ENCODE peak calls at places on chromosomes 13 and 19, in six cellular contexts. One of them, this sample, is unnamed. For H3K4me1, the result is how much of the 10 kb centered on the place peaks cover.

GRCh38 chr19:44845286-44845611 is 848 bp upstream of the NECTIN2 start:
- DNase-seq in Peyer's patch: no peak
- DNase-seq in A549: no peak
- DNase-seq in cardiac muscle cell: no peak
- DNase-seq in Caco-2: no peak
- DNase-seq in endothelial cell of umbilical vein: no peak
- DNase-seq in this sample: no peak

GRCh38 chr13:39786091-39786490 is 130.6 kb downstream of the COG6 start:
- DNase-seq in Peyer's patch: no peak
- DNase-seq in A549: no peak
- DNase-seq in cardiac muscle cell: peak
- DNase-seq in Caco-2: no peak
- DNase-seq in endothelial cell of umbilical vein: peak
- DNase-seq in this sample: no peak

GRCh38 chr19:51034704-51035103 is at the start of gene KLK12:
- DNase-seq in Peyer's patch: no peak
- DNase-seq in A549: no peak
- DNase-seq in cardiac muscle cell: no peak
- DNase-seq in Caco-2: no peak
- DNase-seq in endothelial cell of umbilical vein: no peak
- DNase-seq in this sample: no peak

GRCh38 chr13:57627663-57628062 is 3.9 kb upstream of the PCDH17 start:
- DNase-seq in Peyer's patch: no peak
- DNase-seq in A549: no peak
- DNase-seq in cardiac muscle cell: peak
- DNase-seq in Caco-2: no peak
- DNase-seq in endothelial cell of umbilical vein: peak
- DNase-seq in this sample: peak

GRCh38 chr19:18479964-18480723 is 41.7 kb downstream of the ELL start:
- DNase-seq in Peyer's patch: peak
- DNase-seq in A549: no peak
- DNase-seq in cardiac muscle cell: peak
- DNase-seq in Caco-2: no peak
- DNase-seq in endothelial cell of umbilical vein: peak
- DNase-seq in this sample: no peak

GRCh38 chr13:74206061-74206561 is 71.9 kb upstream of the KLF12 start:
- DNase-seq in Peyer's patch: no peak
- DNase-seq in A549: no peak
- DNase-seq in cardiac muscle cell: peak
- DNase-seq in Caco-2: no peak
- DNase-seq in endothelial cell of umbilical vein: no peak
- DNase-seq in this sample: peak

GRCh38 chr19:16208064-16208759 is 10.5 kb downstream of the AP1M1 start:
- DNase-seq in Peyer's patch: peak
- DNase-seq in A549: no peak
- DNase-seq in cardiac muscle cell: no peak
- DNase-seq in Caco-2: no peak
- DNase-seq in endothelial cell of umbilical vein: no peak
- DNase-seq in this sample: no peak

GRCh38 chr19:15374796-15375440 is 4.7 kb downstream of the AKAP8 start:
- DNase-seq in Peyer's patch: no peak
- DNase-seq in A549: no peak
- DNase-seq in cardiac muscle cell: no peak
- DNase-seq in Caco-2: no peak
- DNase-seq in endothelial cell of umbilical vein: peak
- DNase-seq in this sample: no peak

GRCh38 chr13:73809561-73809960 is 324.6 kb downstream of the KLF12 start:
- DNase-seq in Peyer's patch: no peak
- DNase-seq in A549: no peak
- DNase-seq in cardiac muscle cell: peak
- DNase-seq in Caco-2: no peak
- DNase-seq in endothelial cell of umbilical vein: peak
- DNase-seq in this sample: no peak

GRCh38 chr13:44759723-44760360 is 183.7 kb upstream of the TSC22D1 start:
- DNase-seq in Peyer's patch: no peak
- DNase-seq in A549: no peak
- DNase-seq in cardiac muscle cell: peak
- DNase-seq in Caco-2: no peak
- DNase-seq in endothelial cell of umbilical vein: no peak
- DNase-seq in this sample: peak

GRCh38 chr13:28744656-28745055 is 25.9 kb upstream of the SLC46A3 start:
- DNase-seq in Peyer's patch: no peak
- DNase-seq in A549: no peak
- DNase-seq in cardiac muscle cell: no peak
- DNase-seq in Caco-2: no peak
- DNase-seq in endothelial cell of umbilical vein: no peak
- DNase-seq in this sample: no peak

GRCh38 chr19:15276620-15277019 is 44.4 kb upstream of the EPHX3 start:
- DNase-seq in Peyer's patch: no peak
- DNase-seq in A549: no peak
- DNase-seq in cardiac muscle cell: no peak
- DNase-seq in Caco-2: no peak
- DNase-seq in endothelial cell of umbilical vein: no peak
- DNase-seq in this sample: no peak

GRCh38 chr19:18102916-18103542 is 5.5 kb downstream of the MAST3 start:
- DNase-seq in Peyer's patch: no peak
- DNase-seq in A549: no peak
- DNase-seq in cardiac muscle cell: no peak
- DNase-seq in Caco-2: no peak
- DNase-seq in endothelial cell of umbilical vein: no peak
- DNase-seq in this sample: no peak

GRCh38 chr13:73317140-73317539 is 258.3 kb downstream of the KLF5 start:
- DNase-seq in Peyer's patch: no peak
- DNase-seq in A549: no peak
- DNase-seq in cardiac muscle cell: no peak
- DNase-seq in Caco-2: no peak
- DNase-seq in endothelial cell of umbilical vein: no peak
- DNase-seq in this sample: no peak

GRCh38 chr19:55442372-55443044 is 592 bp downstream of the SHISA7 start:
- DNase-seq in Peyer's patch: no peak
- DNase-seq in A549: no peak
- DNase-seq in cardiac muscle cell: no peak
- DNase-seq in Caco-2: no peak
- DNase-seq in endothelial cell of umbilical vein: no peak
- DNase-seq in this sample: no peak

GRCh38 chr19:27758626-27759505 is 1454.1 kb downstream of the UQCRFS1 start:
- DNase-seq in Peyer's patch: no peak
- DNase-seq in A549: no peak
- DNase-seq in cardiac muscle cell: no peak
- DNase-seq in Caco-2: no peak
- DNase-seq in endothelial cell of umbilical vein: no peak
- DNase-seq in this sample: no peak

GRCh38 chr13:72453161-72453560 is 274.3 kb downstream of the MZT1 start:
- DNase-seq in Peyer's patch: no peak
- DNase-seq in A549: no peak
- DNase-seq in cardiac muscle cell: no peak
- DNase-seq in Caco-2: no peak
- DNase-seq in endothelial cell of umbilical vein: no peak
- DNase-seq in this sample: no peak

GRCh38 chr13:28817204-28817603 is 2.9 kb upstream of the MTUS2 start:
- DNase-seq in Peyer's patch: no peak
- DNase-seq in A549: peak
- DNase-seq in cardiac muscle cell: no peak
- DNase-seq in Caco-2: no peak
- DNase-seq in endothelial cell of umbilical vein: no peak
- DNase-seq in this sample: no peak

GRCh38 chr19:50252111-50252886 is 48.9 kb downstream of the MYH14 start:
- DNase-seq in Peyer's patch: peak
- DNase-seq in A549: no peak
- DNase-seq in cardiac muscle cell: peak
- DNase-seq in Caco-2: peak
- DNase-seq in endothelial cell of umbilical vein: peak
- DNase-seq in this sample: no peak

GRCh38 chr13:75587679-75588078 is 38.1 kb downstream of the UCHL3 start:
- DNase-seq in Peyer's patch: no peak
- DNase-seq in A549: no peak
- DNase-seq in cardiac muscle cell: peak
- DNase-seq in Caco-2: no peak
- DNase-seq in endothelial cell of umbilical vein: peak
- DNase-seq in this sample: no peak

GRCh38 chr19:55075366-55075998 is at the start of gene EPS8L1:
- DNase-seq in Peyer's patch: peak
- DNase-seq in A549: no peak
- DNase-seq in cardiac muscle cell: no peak
- DNase-seq in Caco-2: peak
- DNase-seq in endothelial cell of umbilical vein: no peak
- DNase-seq in this sample: peak

GRCh38 chr19:45848922-45849321 is 14.0 kb downstream of the SYMPK start:
- DNase-seq in Peyer's patch: no peak
- DNase-seq in A549: peak
- DNase-seq in cardiac muscle cell: peak
- DNase-seq in Caco-2: no peak
- DNase-seq in endothelial cell of umbilical vein: no peak
- DNase-seq in this sample: no peak

GRCh38 chr19:55158848-55159793 is 1.6 kb upstream of the TNNI3 start:
- DNase-seq in Peyer's patch: no peak
- DNase-seq in A549: peak
- DNase-seq in cardiac muscle cell: peak
- DNase-seq in Caco-2: no peak
- DNase-seq in endothelial cell of umbilical vein: no peak
- DNase-seq in this sample: no peak

GRCh38 chr19:18239303-18239702 is 13.1 kb upstream of the PDE4C start:
- DNase-seq in Peyer's patch: no peak
- DNase-seq in A549: no peak
- DNase-seq in cardiac muscle cell: peak
- DNase-seq in Caco-2: no peak
- DNase-seq in endothelial cell of umbilical vein: no peak
- DNase-seq in this sample: no peak

GRCh38 chr13:43573361-43573740 is 213.4 kb downstream of the ENOX1 start:
- DNase-seq in Peyer's patch: no peak
- DNase-seq in A549: no peak
- DNase-seq in cardiac muscle cell: peak
- DNase-seq in Caco-2: peak
- DNase-seq in endothelial cell of umbilical vein: peak
- DNase-seq in this sample: peak

GRCh38 chr13:77692746-77693448 is 4.6 kb upstream of the SLAIN1 start:
- DNase-seq in Peyer's patch: no peak
- DNase-seq in A549: no peak
- DNase-seq in cardiac muscle cell: no peak
- DNase-seq in Caco-2: no peak
- DNase-seq in endothelial cell of umbilical vein: peak
- DNase-seq in this sample: no peak

GRCh38 chr13:77696006-77696862 is 1.3 kb upstream of the SLAIN1 start:
- DNase-seq in Peyer's patch: no peak
- DNase-seq in A549: no peak
- DNase-seq in cardiac muscle cell: no peak
- DNase-seq in Caco-2: no peak
- DNase-seq in endothelial cell of umbilical vein: peak
- DNase-seq in this sample: no peak

GRCh38 chr13:77696863-77697207 is 652 bp upstream of the SLAIN1 start:
- DNase-seq in Peyer's patch: no peak
- DNase-seq in A549: no peak
- DNase-seq in cardiac muscle cell: no peak
- DNase-seq in Caco-2: no peak
- DNase-seq in endothelial cell of umbilical vein: peak
- DNase-seq in this sample: no peak

GRCh38 chr13:77691871-77692270 is 5.6 kb upstream of the SLAIN1 start:
- DNase-seq in Peyer's patch: no peak
- DNase-seq in A549: no peak
- DNase-seq in cardiac muscle cell: no peak
- DNase-seq in Caco-2: no peak
- DNase-seq in endothelial cell of umbilical vein: no peak
- DNase-seq in this sample: no peak

DNA sequence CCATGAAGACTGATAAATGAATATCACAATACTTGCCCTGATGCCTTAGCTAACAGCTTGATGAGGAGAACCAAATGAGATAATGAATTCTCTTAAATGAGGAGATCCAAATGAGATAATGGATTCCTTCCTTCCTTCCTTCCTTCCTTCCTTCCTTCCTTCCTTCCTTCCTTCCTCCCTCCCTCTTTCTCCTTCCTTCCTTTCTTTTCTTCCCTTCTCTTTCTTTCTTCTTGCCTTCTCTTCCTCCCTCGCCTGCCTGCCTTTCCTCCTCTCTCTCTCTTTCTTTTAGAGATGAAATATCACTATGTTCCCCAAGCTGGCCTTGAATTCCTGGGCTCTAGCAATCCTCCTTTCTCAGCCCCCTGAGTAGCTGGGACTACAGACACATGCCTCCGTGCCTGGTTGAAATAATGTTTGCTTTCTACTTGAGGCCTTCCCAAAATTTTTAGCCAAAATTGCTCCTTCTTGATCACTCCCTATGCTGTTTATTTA is 4.0 kb upstream of the SLAIN1 start:
- DNase-seq in Peyer's patch: no peak
- DNase-seq in A549: no peak
- DNase-seq in cardiac muscle cell: no peak
- DNase-seq in Caco-2: no peak
- DNase-seq in endothelial cell of umbilical vein: no peak
- DNase-seq in this sample: no peak
- H3K4me1 ChIP-seq in Peyer's patch: under half
- H3K4me1 ChIP-seq in A549: under half
- H3K4me1 ChIP-seq in cardiac muscle cell: under half
- H3K4me1 ChIP-seq in Caco-2: under half
- H3K4me1 ChIP-seq in endothelial cell of umbilical vein: under half
- H3K4me1 ChIP-seq in this sample: under half

GRCh38 chr19:48676487-48676886 is 3.7 kb upstream of the NTN5 start:
- DNase-seq in Peyer's patch: no peak
- DNase-seq in A549: no peak
- DNase-seq in cardiac muscle cell: no peak
- DNase-seq in Caco-2: no peak
- DNase-seq in endothelial cell of umbilical vein: no peak
- DNase-seq in this sample: no peak
- TF ChIP-seq CTCF in Peyer's patch: no peak
- TF ChIP-seq CTCF in A549: no peak
- TF ChIP-seq CTCF in cardiac muscle cell: no peak
- TF ChIP-seq CTCF in Caco-2: no peak
- TF ChIP-seq CTCF in endothelial cell of umbilical vein: no peak
- TF ChIP-seq CTCF in this sample: no peak

DNA sequence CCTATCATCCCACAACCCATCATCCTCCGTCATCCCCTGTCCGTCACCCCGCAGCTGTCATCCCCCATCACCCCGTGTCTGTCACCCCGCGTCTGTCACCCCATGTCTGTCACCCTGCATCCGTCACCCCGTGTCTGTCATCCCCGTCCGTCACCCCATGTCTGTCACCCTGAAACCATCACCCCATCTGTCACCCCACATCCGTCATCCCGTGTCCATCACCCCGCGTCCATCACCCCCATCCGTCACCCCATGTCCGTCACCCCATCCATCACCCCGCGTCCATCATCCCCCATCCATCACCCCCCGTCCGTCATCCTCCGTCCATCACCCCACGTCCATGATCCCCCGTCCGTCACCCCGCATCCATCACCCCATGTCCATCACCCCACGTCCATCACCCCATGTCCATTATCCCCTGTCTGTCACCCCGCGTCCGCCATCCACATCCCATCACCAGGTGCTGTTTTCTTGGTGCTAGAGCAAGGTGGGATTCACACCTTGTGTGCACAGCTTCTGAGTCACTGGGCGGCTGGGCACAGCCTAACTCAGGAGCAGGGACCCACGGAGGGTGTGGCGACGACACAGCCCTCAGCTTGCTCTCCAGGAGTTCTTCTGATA is 24.2 kb downstream of the RASA3 start:
- DNase-seq in Peyer's patch: peak
- DNase-seq in A549: no peak
- DNase-seq in cardiac muscle cell: no peak
- DNase-seq in Caco-2: peak
- DNase-seq in endothelial cell of umbilical vein: no peak
- DNase-seq in this sample: no peak
- H3K4me1 ChIP-seq in Peyer's patch: under half
- H3K4me1 ChIP-seq in A549: under half
- H3K4me1 ChIP-seq in cardiac muscle cell: under half
- H3K4me1 ChIP-seq in Caco-2: under half
- H3K4me1 ChIP-seq in endothelial cell of umbilical vein: under half
- H3K4me1 ChIP-seq in this sample: under half

GRCh38 chr13:26971990-26972888 is 199.4 kb downstream of the USP12 start:
- DNase-seq in Peyer's patch: peak
- DNase-seq in A549: no peak
- DNase-seq in cardiac muscle cell: peak
- DNase-seq in Caco-2: peak
- DNase-seq in endothelial cell of umbilical vein: no peak
- DNase-seq in this sample: peak
- TF ChIP-seq CTCF in Peyer's patch: peak
- TF ChIP-seq CTCF in A549: peak
- TF ChIP-seq CTCF in cardiac muscle cell: peak
- TF ChIP-seq CTCF in Caco-2: peak
- TF ChIP-seq CTCF in endothelial cell of umbilical vein: peak
- TF ChIP-seq CTCF in this sample: peak